ENCODE peak calls at places on chromosomes 5 and 9, in six cellular contexts. G, T, C, K, X and M are unnamed samples.

GRCh38 chr5:178738513-178738912 is 8.1 kb upstream of the ZNF354A start:
- DNase-seq in C (no peak), G (no peak), X (no peak), K (no peak), T (peak), M (no peak)

GRCh38 chr9:127398715-127399400 is 1.9 kb downstream of the SLC2A8 start:
- DNase-seq in X (no peak), C (no peak), K (no peak), T (no peak), G (no peak), M (no peak)

GRCh38 chr5:179212870-179213269 is 132.4 kb downstream of the ADAMTS2 start:
- DNase-seq in G (no peak), T (no peak), K (no peak), C (no peak), X (no peak), M (no peak)

GRCh38 chr9:87793292-87793691 is 67.4 kb downstream of the CTSL start:
- DNase-seq in K (peak), X (no peak), T (peak), C (no peak), G (no peak), M (no peak)

GRCh38 chr5:139574641-139575312 is 13.6 kb downstream of the UBE2D2 start:
- DNase-seq in X (no peak), C (peak), G (peak), T (peak), K (peak), M (no peak)

GRCh38 chr9:134251296-134251695 is 75.0 kb upstream of the RXRA start:
- DNase-seq in K (no peak), T (no peak), X (no peak), G (no peak), C (no peak), M (no peak)

GRCh38 chr9:4741365-4742031 is 496 bp upstream of the AK3 start:
- DNase-seq in G (no peak), C (no peak), T (peak), K (no peak), X (no peak), M (peak)

GRCh38 chr9:127197186-127197860 is 67.3 kb upstream of the GARNL3 start:
- DNase-seq in X (no peak), T (no peak), C (no peak), G (no peak), K (no peak), M (no peak)

GRCh38 chr5:149857499-149857898 is 87.1 kb downstream of the PDE6A start:
- DNase-seq in G (no peak), K (peak), X (no peak), C (no peak), T (peak), M (no peak)

GRCh38 chr5:100590867-100591266 is 55.7 kb downstream of the FAM174A start:
- DNase-seq in T (no peak), K (no peak), C (no peak), G (no peak), X (no peak), M (no peak)

GRCh38 chr9:35903049-35903448 is 3.0 kb upstream of the HRCT1 start:
- DNase-seq in T (peak), G (peak), K (peak), C (peak), X (no peak), M (no peak)

GRCh38 chr5:175599210-175599609 is 58.7 kb upstream of the HRH2 start:
- DNase-seq in X (no peak), G (no peak), C (no peak), T (no peak), K (no peak), M (no peak)

GRCh38 chr5:169158764-169159163 is 142.2 kb downstream of the SLIT3 start:
- DNase-seq in C (no peak), T (no peak), K (no peak), X (no peak), G (no peak), M (no peak)

GRCh38 chr5:35815089-35815936 is 41.4 kb upstream of the IL7R start:
- DNase-seq in K (peak), G (no peak), X (peak), C (peak), T (peak), M (no peak)

GRCh38 chr9:86349271-86349670 is 4.9 kb downstream of the TUT7 start:
- DNase-seq in G (no peak), X (no peak), C (no peak), T (no peak), K (no peak), M (no peak)

GRCh38 chr9:84007662-84008061 is 27.1 kb downstream of the RMI1 start:
- DNase-seq in C (no peak), K (no peak), X (no peak), T (no peak), G (no peak), M (no peak)

GRCh38 chr5:53403291-53403690 is 77.1 kb upstream of the FST start:
- DNase-seq in T (no peak), K (peak), C (no peak), G (no peak), X (no peak), M (no peak)

GRCh38 chr5:72531496-72532190 is 24.4 kb upstream of the ZNF366 start:
- DNase-seq in G (no peak), C (no peak), X (no peak), K (peak), T (no peak), M (no peak)

GRCh38 chr9:109474170-109474569 is 23.9 kb downstream of the PTPN3 start:
- DNase-seq in C (no peak), G (no peak), T (no peak), X (no peak), K (no peak), M (no peak)

GRCh38 chr5:45454114-45454513 is 242.1 kb downstream of the HCN1 start:
- DNase-seq in X (peak), C (no peak), T (peak), G (no peak), K (peak), M (no peak)

GRCh38 chr9:90964101-90965020 is 162.7 kb downstream of the SYK start:
- DNase-seq in K (peak), G (no peak), C (no peak), X (peak), T (no peak), M (no peak)

GRCh38 chr5:97478513-97478912 is 295.5 kb upstream of the RIOK2 start:
- DNase-seq in K (no peak), T (no peak), C (no peak), X (no peak), G (no peak), M (no peak)

GRCh38 chr9:4700093-4700492 is 20.7 kb downstream of the CDC37L1 start:
- DNase-seq in K (no peak), C (no peak), G (no peak), T (no peak), X (no peak), M (no peak)

GRCh38 chr9:14515564-14516198 is 177.6 kb downstream of the ZDHHC21 start:
- DNase-seq in K (peak), T (no peak), X (peak), G (no peak), C (no peak), M (no peak)

GRCh38 chr5:175750476-175751080 is 92.7 kb downstream of the HRH2 start:
- DNase-seq in K (no peak), C (no peak), T (no peak), X (no peak), G (peak), M (no peak)

GRCh38 chr5:172902497-172903472 is 56.4 kb upstream of the RPL26L1 start:
- DNase-seq in T (peak), G (no peak), K (peak), X (peak), C (no peak), M (peak)

GRCh38 chr9:132364068-132364467 is 9.3 kb upstream of the SETX start:
- DNase-seq in K (no peak), T (no peak), G (no peak), X (no peak), C (no peak), M (no peak)

GRCh38 chr5:38926121-38926520 is 80.3 kb downstream of the OSMR start:
- DNase-seq in K (peak), T (no peak), X (no peak), C (no peak), G (no peak), M (no peak)

GRCh38 chr5:6410421-6410820 is 32.1 kb upstream of the MED10 start:
- DNase-seq in G (no peak), T (no peak), X (no peak), C (no peak), K (no peak), M (no peak)

GRCh38 chr5:86763914-86764313 is 146.2 kb downstream of the COX7C start:
- DNase-seq in K (no peak), C (no peak), X (no peak), T (no peak), G (no peak), M (no peak)

GRCh38 chr9:99666571-99666970 is 155.1 kb upstream of the NR4A3 start:
- DNase-seq in X (no peak), C (no peak), K (peak), T (no peak), G (no peak), M (no peak)

GRCh38 chr5:160792281-160792680 is 59.7 kb downstream of the ATP10B start:
- DNase-seq in T (peak), G (no peak), X (no peak), C (peak), K (no peak), M (no peak)

GRCh38 chr9:35518981-35519679 is 29.2 kb downstream of the RUSC2 start:
- DNase-seq in K (peak), G (no peak), T (peak), X (no peak), C (no peak), M (no peak)

GRCh38 chr5:52799358-52799982 is 11.8 kb downstream of the ITGA1 start:
- DNase-seq in C (no peak), K (peak), G (no peak), T (peak), X (peak), M (no peak)

GRCh38 chr9:92506184-92506857 is 24.0 kb upstream of the ASPN start:
- DNase-seq in T (peak), G (no peak), C (no peak), X (no peak), K (peak), M (no peak)

GRCh38 chr9:92500725-92501124 is 18.4 kb upstream of the ASPN start:
- DNase-seq in C (no peak), K (no peak), T (no peak), G (no peak), X (no peak), M (no peak)

GRCh38 chr9:92504881-92505280 is 22.6 kb upstream of the ASPN start:
- DNase-seq in K (peak), G (no peak), C (no peak), T (no peak), X (no peak), M (no peak)

GRCh38 chr9:92499701-92500100 is 17.4 kb upstream of the ASPN start:
- DNase-seq in C (no peak), T (no peak), X (no peak), K (no peak), G (no peak), M (no peak)

GRCh38 chr9:92501671-92502393 is 19.5 kb upstream of the ASPN start:
- DNase-seq in T (peak), G (no peak), C (no peak), X (no peak), K (no peak), M (no peak)
- TF ChIP-seq CTCF in T (peak), G (no peak), C (peak), X (peak), K (peak), M (no peak)

GRCh38 chr5:157004893-157005551 is 42.0 kb upstream of the TIMD4 start:
- DNase-seq in X (no peak), T (no peak), C (no peak), G (no peak), K (no peak), M (no peak)

DNA sequence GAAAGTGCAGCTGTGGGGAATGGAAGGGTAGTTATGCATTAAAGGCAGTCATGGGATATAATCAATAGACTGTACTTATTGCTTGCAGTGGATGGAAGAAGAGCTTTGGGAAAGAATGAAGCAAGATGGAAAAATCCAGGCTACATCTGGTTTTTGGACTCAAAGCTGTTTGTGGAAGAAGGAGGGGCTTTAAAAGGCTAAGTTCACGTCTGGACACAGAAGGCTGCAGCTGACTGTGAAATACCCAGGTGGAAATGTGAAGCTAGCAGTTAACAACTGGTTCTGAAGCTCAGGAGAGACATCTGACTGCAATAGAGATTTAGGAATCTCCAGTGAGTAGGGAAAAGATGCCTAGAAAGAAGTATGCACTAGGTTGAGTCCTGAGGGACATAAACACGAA is 43.2 kb upstream of the TIMD4 start:
- DNase-seq in C (no peak), X (no peak), T (no peak), K (no peak), G (no peak), M (no peak)
- TF ChIP-seq CTCF in C (no peak), X (no peak), T (no peak), K (no peak), G (no peak), M (no peak)

DNA sequence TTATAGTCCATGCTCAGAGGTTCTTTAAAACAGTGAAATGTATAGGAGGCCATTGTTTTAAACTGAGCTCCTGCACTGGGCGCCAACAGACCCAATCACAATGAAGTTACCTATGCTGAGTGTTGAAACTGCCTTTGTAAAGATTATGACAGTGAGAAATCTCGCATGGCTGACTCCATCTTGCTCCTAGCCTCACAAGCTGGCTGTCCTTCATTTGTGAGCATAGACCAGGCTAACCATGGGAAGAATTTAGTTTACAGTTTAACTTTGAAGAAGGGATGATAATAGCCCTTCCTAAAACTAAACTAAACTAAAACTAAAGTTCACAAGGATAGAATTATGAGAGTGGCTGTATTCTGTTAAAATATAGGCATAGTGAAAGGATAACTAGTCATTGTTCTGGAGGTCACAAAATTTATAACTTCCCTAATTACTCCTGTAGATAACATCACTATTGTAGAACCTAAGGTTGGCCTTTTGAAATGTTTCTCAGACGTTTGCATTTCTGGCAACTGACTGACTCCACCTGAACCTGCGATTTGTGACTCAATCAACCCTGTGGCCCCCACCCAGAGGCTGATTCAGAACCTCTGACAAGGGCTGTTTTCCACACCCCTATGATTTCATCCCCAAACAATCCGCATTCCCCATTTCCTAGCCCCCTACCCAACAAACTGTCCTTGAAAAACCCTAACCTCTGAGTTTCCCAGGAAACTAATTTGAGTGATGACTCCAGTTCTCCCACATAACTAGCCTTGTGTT is 59.1 kb downstream of the HMHB1 start:
- DNase-seq in C (no peak), K (no peak), T (peak), X (no peak), G (no peak), M (no peak)
- TF ChIP-seq CTCF in C (no peak), K (no peak), T (no peak), X (no peak), G (no peak), M (no peak)

DNA sequence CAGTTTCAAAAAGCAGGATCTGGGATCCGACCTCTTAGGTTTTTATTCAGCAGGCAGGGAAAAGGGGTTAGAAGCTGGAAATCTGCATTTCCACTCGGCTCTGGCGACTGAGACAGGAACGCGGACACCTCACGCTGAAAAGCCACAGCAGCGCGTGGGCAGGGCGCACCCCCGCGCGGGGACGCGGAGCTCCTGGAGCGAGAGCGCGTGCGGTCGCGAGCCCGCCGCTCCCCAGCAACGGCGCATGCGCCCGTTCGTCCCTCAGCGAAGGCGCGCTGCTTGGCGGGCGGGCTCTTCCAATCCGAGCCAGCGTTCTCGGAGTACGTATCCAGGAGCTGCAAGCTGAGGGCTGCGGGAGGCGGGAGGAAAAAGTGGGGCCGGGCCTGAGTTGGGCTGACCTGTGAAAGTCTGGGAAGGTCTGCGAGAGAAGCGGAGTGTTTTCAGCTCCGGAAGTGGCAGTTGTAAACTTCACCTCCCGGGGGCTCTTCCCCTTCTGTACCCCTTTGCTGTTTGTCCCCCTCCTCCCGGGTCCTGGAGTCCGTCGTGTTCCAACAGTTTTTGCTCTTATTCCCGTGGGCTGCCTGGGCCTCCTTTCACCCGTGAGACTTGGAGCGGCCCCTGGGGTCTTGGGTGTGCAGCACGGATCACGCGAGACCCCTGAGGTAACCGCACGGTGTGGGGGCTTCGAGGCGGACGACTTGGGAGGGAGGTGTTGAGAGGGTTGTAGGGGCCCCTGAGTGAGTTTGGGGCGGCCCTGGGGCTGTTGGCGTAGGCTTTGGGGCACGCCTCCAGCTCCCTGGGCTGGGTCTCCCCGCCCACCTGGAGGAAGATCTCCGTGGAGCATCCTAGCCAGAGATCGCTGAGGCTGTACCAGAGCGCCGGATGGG is at the start of gene CCDC171:
- DNase-seq in C (peak), T (peak), X (peak), G (peak), K (peak), M (peak)
- TF ChIP-seq CTCF in C (peak), T (no peak), X (no peak), G (no peak), K (no peak), M (no peak)

DNA sequence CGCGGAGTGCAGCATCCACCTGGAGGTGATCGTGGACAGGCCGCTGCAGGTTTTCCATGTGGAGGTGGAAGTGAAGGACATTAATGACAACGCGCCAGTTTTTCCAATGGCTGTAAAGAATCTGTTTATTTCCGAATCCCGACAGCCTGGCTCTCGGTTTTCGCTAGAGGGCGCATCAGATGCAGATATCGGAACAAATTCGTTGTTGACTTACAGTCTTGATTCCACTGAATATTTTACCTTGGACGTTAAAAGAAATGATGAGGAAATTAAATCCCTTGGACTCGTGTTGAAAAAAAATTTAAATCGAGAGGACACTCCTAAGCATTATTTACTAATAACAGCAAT is 611 bp downstream of the PCDHA3 start:
- DNase-seq in T (no peak), K (no peak), X (no peak), G (no peak), C (no peak), M (no peak)
- TF ChIP-seq CTCF in T (no peak), K (peak), X (no peak), G (no peak), C (no peak), M (no peak)

DNA sequence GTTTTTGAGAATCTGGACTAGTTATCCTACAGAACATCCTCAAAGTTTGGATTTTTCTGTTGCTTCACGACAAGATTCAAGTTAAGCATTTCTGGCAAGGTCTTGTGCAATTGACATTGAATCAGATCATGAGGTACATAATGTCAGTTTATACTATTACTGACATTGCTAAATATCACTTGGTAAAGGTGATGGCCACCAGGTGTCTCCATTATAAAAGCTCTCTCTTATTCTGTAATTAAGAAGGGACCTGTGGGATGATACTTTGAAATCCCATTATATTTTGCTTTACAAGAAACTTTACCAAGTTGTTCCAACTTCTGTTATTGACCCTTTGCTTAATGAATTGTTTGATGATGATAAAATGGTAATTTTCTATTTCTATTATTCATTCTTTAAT is 131.0 kb upstream of the ASTN2 start:
- DNase-seq in K (no peak), G (no peak), C (no peak), T (peak), X (no peak), M (no peak)
- TF ChIP-seq CTCF in K (no peak), G (no peak), C (no peak), T (no peak), X (no peak), M (no peak)